ENCODE peak calls at places on chromosomes 13 and 19, in ten cellular contexts. J is tibial artery, R is psoas muscle, M is PC-3, B is endodermal cell, L is heart right ventricle, H is left ventricle myocardium inferior, Y is mammary epithelial cell, C is esophagus squamous epithelium, U is mucosa of descending colon. K is an unnamed sample.

GRCh38 chr19:13484141-13484540 is 22.1 kb downstream of the CACNA1A start:
- DNase-seq in J (no peak), R (no peak), M (no peak), B (no peak), L (no peak), H (no peak), Y (no peak), C (no peak), U (no peak), K (no peak)

GRCh38 chr13:95679722-95680121 is 2.8 kb downstream of the DNAJC3 start:
- DNase-seq in J (no peak), R (no peak), M (no peak), B (no peak), L (no peak), H (no peak), Y (no peak), C (no peak), U (no peak), K (no peak)

GRCh38 chr13:108313382-108313781 is 43.9 kb downstream of the TNFSF13B start:
- DNase-seq in J (no peak), R (no peak), M (no peak), B (no peak), L (no peak), H (no peak), Y (no peak), C (no peak), U (peak; percentile 48), K (no peak)

GRCh38 chr19:44745386-44745831 is 3.1 kb upstream of the BCL3 start:
- DNase-seq in J (peak; percentile 86), R (peak; percentile 85), M (peak; percentile 30), B (peak; percentile 69), L (peak; percentile 86), H (peak; percentile 86), Y (peak; percentile 43), C (no peak), U (peak; percentile 83), K (peak; percentile 95)

GRCh38 chr19:49442793-49443365 is 1.6 kb upstream of the SLC17A7 start:
- DNase-seq in J (peak; percentile 97), R (peak; percentile 96), M (peak; percentile 92), B (peak; percentile 100), L (peak; percentile 96), H (peak; percentile 96), Y (peak; percentile 86), C (peak; percentile 39), U (peak; percentile 96), K (peak; percentile 99)

GRCh38 chr13:65488606-65489005 is 1741.5 kb downstream of the PCDH9 start:
- DNase-seq in J (no peak), R (no peak), M (no peak), B (peak; percentile 30), L (no peak), H (no peak), Y (no peak), C (no peak), U (no peak), K (no peak)

GRCh38 chr19:51750381-51751124 is 1.1 kb downstream of the FPR1 start:
- DNase-seq in J (no peak), R (no peak), M (no peak), B (no peak), L (no peak), H (no peak), Y (peak; percentile 86), C (no peak), U (no peak), K (no peak)

GRCh38 chr19:54850930-54851329 is 687 bp downstream of the KIR3DL2 start:
- DNase-seq in J (no peak), R (no peak), M (no peak), B (no peak), L (no peak), H (no peak), Y (no peak), C (no peak), U (no peak), K (no peak)

GRCh38 chr13:61414686-61415664 is 674 bp downstream of the PCDH20 start:
- DNase-seq in J (peak; percentile 74), R (no peak), M (peak; percentile 73), B (peak; percentile 94), L (no peak), H (peak; percentile 28), Y (peak; percentile 6), C (no peak), U (peak; percentile 56), K (peak; percentile 55)

GRCh38 chr19:5083547-5083965 is 114.6 kb downstream of the KDM4B start:
- DNase-seq in J (peak; percentile 82), R (peak; percentile 51), M (no peak), B (no peak), L (peak; percentile 29), H (peak; percentile 37), Y (no peak), C (no peak), U (no peak), K (no peak)

GRCh38 chr19:5086232-5086631 is 117.3 kb downstream of the KDM4B start:
- DNase-seq in J (no peak), R (no peak), M (no peak), B (no peak), L (no peak), H (no peak), Y (no peak), C (no peak), U (no peak), K (no peak)

GRCh38 chr19:5089283-5089682 is 120.4 kb downstream of the KDM4B start:
- DNase-seq in J (no peak), R (no peak), M (no peak), B (no peak), L (no peak), H (no peak), Y (no peak), C (no peak), U (no peak), K (no peak)

GRCh38 chr19:5085566-5085965 is 116.7 kb downstream of the KDM4B start:
- DNase-seq in J (no peak), R (no peak), M (no peak), B (no peak), L (no peak), H (no peak), Y (no peak), C (no peak), U (no peak), K (no peak)

DNA sequence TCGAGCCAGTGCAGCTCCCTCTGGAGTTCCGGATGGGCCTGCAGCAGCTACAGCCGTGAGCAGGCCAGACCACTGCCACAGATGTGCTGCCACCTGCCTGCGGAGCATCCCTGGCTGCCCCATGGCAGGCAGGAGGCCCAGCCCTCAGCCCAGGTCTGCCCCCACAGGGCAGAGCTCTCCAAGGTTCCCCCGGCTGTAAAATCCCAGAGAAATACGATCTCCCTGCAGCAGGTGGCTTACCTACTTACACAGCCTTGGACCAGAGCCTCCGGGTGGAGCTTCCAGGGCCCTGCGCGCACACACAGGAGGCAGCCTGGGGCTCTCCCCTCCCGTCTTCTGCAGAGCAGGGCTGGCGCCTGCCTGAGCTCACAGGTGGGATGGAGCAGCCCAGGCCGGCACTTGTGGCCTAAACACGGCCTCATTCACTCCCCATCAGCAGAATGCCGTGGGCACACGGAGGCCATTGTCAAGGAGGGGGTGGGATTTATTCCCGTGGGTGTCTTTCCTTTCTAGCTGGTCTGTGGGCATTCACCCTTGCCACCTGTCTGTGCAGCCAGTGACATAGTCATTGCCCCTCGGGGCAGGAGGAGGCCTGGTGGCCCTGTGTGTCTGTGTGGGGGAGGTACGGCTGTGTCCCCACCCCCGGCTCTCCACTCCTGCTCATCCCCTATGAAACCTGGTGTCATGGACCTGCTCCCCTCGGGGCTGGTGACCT is 118.0 kb downstream of the KDM4B start:
- DNase-seq in J (no peak), R (no peak), M (peak; percentile 29), B (peak; percentile 88), L (no peak), H (no peak), Y (no peak), C (no peak), U (no peak), K (no peak)
- H3K4me1 ChIP-seq in J (peaks cover 12% of the 10 kb centered on the region), R (peaks cover 19% of the 10 kb centered on the region), M (no peaks in the 10 kb centered on the region), B (peaks cover 7% of the 10 kb centered on the region), L (peaks cover 21% of the 10 kb centered on the region), H (peaks cover 34% of the 10 kb centered on the region), Y (no peaks in the 10 kb centered on the region), C (peaks cover 15% of the 10 kb centered on the region), U (no peaks in the 10 kb centered on the region), K (peaks cover 10% of the 10 kb centered on the region)

GRCh38 chr13:99357920-99358319 is 50.7 kb upstream of the GPR183 start:
- DNase-seq in J (no peak), R (no peak), M (no peak), B (peak; percentile 58), L (no peak), H (no peak), Y (no peak), C (no peak), U (no peak), K (no peak)
- H3K4me1 ChIP-seq in J (no peaks in the 10 kb centered on the region), R (no peaks in the 10 kb centered on the region), M (peaks cover 22% of the 10 kb centered on the region), B (peaks cover 4% of the 10 kb centered on the region), L (peaks cover 6% of the 10 kb centered on the region), H (peaks cover 25% of the 10 kb centered on the region), Y (peaks cover 10% of the 10 kb centered on the region), C (peaks cover 44% of the 10 kb centered on the region), U (peaks cover 8% of the 10 kb centered on the region), K (peaks cover 43% of the 10 kb centered on the region)

GRCh38 chr13:99321709-99322108 is 14.5 kb upstream of the GPR183 start:
- DNase-seq in J (no peak), R (no peak), M (no peak), B (no peak), L (no peak), H (no peak), Y (no peak), C (no peak), U (no peak), K (no peak)
- H3K4me1 ChIP-seq in J (peaks cover 21% of the 10 kb centered on the region), R (no peaks in the 10 kb centered on the region), M (peaks cover 46% of the 10 kb centered on the region), B (no peaks in the 10 kb centered on the region), L (peaks cover 15% of the 10 kb centered on the region), H (peaks cover 26% of the 10 kb centered on the region), Y (peaks cover 38% of the 10 kb centered on the region), C (peaks cover 41% of the 10 kb centered on the region), U (no peaks in the 10 kb centered on the region), K (peaks cover 43% of the 10 kb centered on the region)

GRCh38 chr19:17076539-17076919 is 952 bp downstream of the MYO9B start:
- DNase-seq in J (no peak), R (no peak), M (peak; percentile 31), B (peak; percentile 62), L (no peak), H (no peak), Y (peak; percentile 27), C (no peak), U (no peak), K (no peak)
- H3K4me1 ChIP-seq in J (peaks cover 37% of the 10 kb centered on the region), R (peaks cover 22% of the 10 kb centered on the region), M (peaks cover 32% of the 10 kb centered on the region), B (peaks cover 7% of the 10 kb centered on the region), L (peaks cover 50% of the 10 kb centered on the region), H (peaks cover 81% of the 10 kb centered on the region), Y (peaks cover 31% of the 10 kb centered on the region), C (peaks cover 70% of the 10 kb centered on the region), U (peaks cover 22% of the 10 kb centered on the region), K (peaks cover 49% of the 10 kb centered on the region)

DNA sequence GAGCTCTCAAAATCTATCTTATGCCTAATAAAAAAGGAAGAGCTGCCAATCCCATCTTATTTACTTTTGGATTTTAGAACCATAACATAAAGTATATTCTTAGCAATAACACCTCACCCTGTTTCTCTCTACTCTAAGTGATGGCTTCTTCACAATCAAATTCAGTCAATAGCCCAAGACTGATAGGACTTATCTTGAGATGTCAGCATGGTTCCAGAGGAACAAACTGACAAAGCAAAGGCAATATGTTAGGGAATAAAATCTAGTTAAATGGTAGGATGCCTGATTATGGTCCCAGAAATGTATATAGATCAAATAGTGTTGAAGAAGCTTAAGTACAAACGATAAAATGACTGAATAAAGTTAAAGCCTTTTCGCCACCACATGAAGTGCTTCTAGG is 36.3 kb downstream of the DACH1 start:
- DNase-seq in J (no peak), R (no peak), M (no peak), B (no peak), L (no peak), H (no peak), Y (no peak), C (no peak), U (no peak), K (no peak)
- H3K4me1 ChIP-seq in J (no peaks in the 10 kb centered on the region), R (no peaks in the 10 kb centered on the region), M (no peaks in the 10 kb centered on the region), B (peaks cover 8% of the 10 kb centered on the region), L (no peaks in the 10 kb centered on the region), H (no peaks in the 10 kb centered on the region), Y (no peaks in the 10 kb centered on the region), C (no peaks in the 10 kb centered on the region), U (peaks cover 6% of the 10 kb centered on the region), K (no peaks in the 10 kb centered on the region)

K was measured in osteoblast.